ENCODE peak calls at places on chromosomes 11 and 22, in ten cellular contexts. J is left ventricle myocardium inferior; E is CD4-positive, alpha-beta T cell; M is omental fat pad; N is Calu3; W is Peyer's patch; L is astrocyte of the spinal cord; G is heart right ventricle; P is GM12865; Y is glutamatergic neuron. X is an unnamed sample.
A peak's percentile ranks its signal among the peaks of the same experiment; 100 is the strongest.

GRCh38 chr11:80925291-80925690 is 1484.5 kb upstream of the TENM4 start:
- DNase-seq in J (no peak), E (no peak), M (no peak), N (no peak), W (no peak), L (no peak), G (no peak), P (no peak), Y (no peak), X (no peak)

GRCh38 chr11:113339909-113340569 is 25.7 kb downstream of the TTC12 start:
- DNase-seq in J (no peak), E (no peak), M (no peak), N (no peak), W (no peak), L (no peak), G (no peak), P (no peak), Y (no peak), X (no peak)

GRCh38 chr22:40694409-40694808 is 15.1 kb downstream of the MCHR1 start:
- DNase-seq in J (no peak), E (no peak), M (no peak), N (no peak), W (no peak), L (no peak), G (no peak), P (no peak), Y (no peak), X (no peak)

GRCh38 chr11:67584205-67584880 is 731 bp downstream of the GSTP1 start:
- DNase-seq in J (peak; percentile 75), E (no peak), M (no peak), N (peak; percentile 68), W (peak; percentile 84), L (peak; percentile 48), G (peak; percentile 78), P (peak; percentile 49), Y (peak; percentile 67), X (peak; percentile 43)

GRCh38 chr11:74749127-74749964 is 697 bp downstream of the RNF169 start:
- DNase-seq in J (peak; percentile 55), E (peak; percentile 53), M (no peak), N (peak; percentile 54), W (peak; percentile 70), L (peak; percentile 43), G (peak; percentile 62), P (peak; percentile 77), Y (peak; percentile 44), X (peak; percentile 60)

GRCh38 chr11:81237139-81237538 is 1496.5 kb downstream of the FAM181B start:
- DNase-seq in J (no peak), E (no peak), M (no peak), N (no peak), W (peak; percentile 56), L (peak; percentile 50), G (no peak), P (peak; percentile 31), Y (no peak), X (peak; percentile 32)

GRCh38 chr11:68997995-68998348 is 15.1 kb downstream of the MRGPRF start:
- DNase-seq in J (no peak), E (no peak), M (peak; percentile 12), N (no peak), W (no peak), L (no peak), G (no peak), P (no peak), Y (no peak), X (no peak)

GRCh38 chr22:21961886-21962654 is 9.4 kb upstream of the PPM1F start:
- DNase-seq in J (no peak), E (no peak), M (no peak), N (peak; percentile 53), W (no peak), L (peak; percentile 49), G (no peak), P (no peak), Y (no peak), X (no peak)

GRCh38 chr22:48811885-48812284 is 1015.8 kb downstream of the BRD1 start:
- DNase-seq in J (no peak), E (no peak), M (no peak), N (no peak), W (no peak), L (no peak), G (no peak), P (no peak), Y (no peak), X (no peak)

GRCh38 chr22:23893957-23894709 is at the start of gene MIF:
- DNase-seq in J (peak; percentile 95), E (peak; percentile 96), M (peak; percentile 87), N (peak; percentile 99), W (peak; percentile 98), L (peak; percentile 96), G (peak; percentile 97), P (peak; percentile 98), Y (peak; percentile 100), X (peak; percentile 99)

GRCh38 chr22:28217277-28217676 is 298.2 kb upstream of the PITPNB start:
- DNase-seq in J (no peak), E (no peak), M (no peak), N (no peak), W (no peak), L (no peak), G (no peak), P (no peak), Y (no peak), X (no peak)

GRCh38 chr22:42966389-42966998 is 48.5 kb downstream of the PACSIN2 start:
- DNase-seq in J (no peak), E (no peak), M (no peak), N (no peak), W (no peak), L (no peak), G (no peak), P (no peak), Y (no peak), X (no peak)

GRCh38 chr11:125180413-125181305 is 16.1 kb downstream of the PKNOX2 start:
- DNase-seq in J (no peak), E (no peak), M (no peak), N (no peak), W (no peak), L (peak; percentile 87), G (no peak), P (no peak), Y (no peak), X (no peak)
- TF ChIP-seq CTCF in J (no peak), E (no peak), M (no peak), N (no peak), W (no peak), L (no peak), G (no peak), P (no peak), Y (no peak), X (no peak)

GRCh38 chr22:16922076-16922475 is 85.9 kb downstream of the GAB4 start:
- DNase-seq in J (no peak), E (no peak), M (no peak), N (no peak), W (no peak), L (no peak), G (no peak), P (no peak), Y (no peak), X (no peak)
- TF ChIP-seq CTCF in J (no peak), E (no peak), M (no peak), N (no peak), W (no peak), L (no peak), G (no peak), P (no peak), Y (no peak), X (no peak)

DNA sequence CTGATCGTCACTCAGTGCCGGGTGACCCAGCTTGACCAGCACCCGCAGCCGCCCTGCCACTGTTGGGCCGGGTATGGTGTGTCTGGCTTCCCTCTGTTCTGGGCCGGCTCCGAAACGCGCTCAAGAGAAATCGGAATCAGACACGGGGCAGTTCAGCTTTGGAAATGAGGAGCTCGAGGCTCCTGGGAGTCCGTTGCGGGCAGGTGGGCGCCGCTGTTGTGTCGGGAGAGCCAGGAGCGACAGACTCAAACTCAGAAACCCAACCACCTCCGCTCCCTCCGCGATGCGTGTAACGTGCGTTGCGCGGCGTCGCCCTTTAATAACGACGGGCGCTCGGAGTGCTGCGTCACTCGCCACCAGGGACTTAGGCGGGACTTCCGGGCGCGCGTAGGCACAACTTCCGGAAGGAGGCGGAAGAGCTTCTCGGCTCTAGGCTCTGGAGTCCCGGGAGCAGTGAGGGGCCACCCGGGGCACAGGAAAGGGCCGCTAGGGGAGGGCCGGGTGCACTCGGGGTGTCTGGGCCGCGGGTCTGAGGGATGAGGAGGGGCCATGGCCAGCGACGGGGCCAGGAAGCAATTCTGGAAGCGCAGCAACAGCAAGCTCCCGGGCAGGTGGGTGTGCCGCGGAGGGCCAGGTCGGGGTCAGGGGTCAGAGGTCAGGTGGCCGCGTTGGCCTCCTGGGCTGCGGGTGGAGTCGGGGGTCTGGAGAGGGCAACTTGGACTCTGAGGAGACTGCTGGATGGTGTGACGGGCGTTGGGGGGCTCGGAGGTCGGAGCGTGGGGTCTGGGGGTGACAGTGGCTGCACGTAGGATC is at the start of gene TBC1D22A:
- DNase-seq in J (peak; percentile 96), E (peak; percentile 93), M (peak; percentile 86), N (peak; percentile 94), W (peak; percentile 98), L (peak; percentile 94), G (peak; percentile 96), P (peak; percentile 97), Y (peak; percentile 95), X (peak; percentile 90)
- TF ChIP-seq CTCF in J (peak; percentile 34), E (no peak), M (no peak), N (no peak), W (peak; percentile 15), L (no peak), G (peak; percentile 9), P (no peak), Y (peak; percentile 16), X (no peak)

GRCh38 chr11:97269527-97269926 is 879.7 kb downstream of the JRKL start:
- DNase-seq in J (no peak), E (no peak), M (no peak), N (no peak), W (no peak), L (no peak), G (no peak), P (peak; percentile 8), Y (no peak), X (no peak)
- TF ChIP-seq CTCF in J (no peak), E (no peak), M (no peak), N (no peak), W (no peak), L (peak; percentile 18), G (no peak), P (peak; percentile 6), Y (peak; percentile 53), X (peak; percentile 66)

GRCh38 chr11:115693002-115693401 is 188.8 kb upstream of the CADM1 start:
- DNase-seq in J (no peak), E (no peak), M (no peak), N (no peak), W (no peak), L (no peak), G (no peak), P (no peak), Y (no peak), X (no peak)
- TF ChIP-seq CTCF in J (no peak), E (no peak), M (no peak), N (no peak), W (no peak), L (no peak), G (no peak), P (no peak), Y (no peak), X (no peak)